ENCODE peak calls at places on chromosomes 16 and 17, in seven cellular contexts. Q, E, V, G, U, F and R are unnamed samples.
A peak's percentile ranks its signal among the peaks of the same experiment; 100 is the strongest.

GRCh38 chr16:71406316-71406715 is 35.5 kb downstream of the TLE7 start:
- DNase-seq in Q (no peak), F (no peak), G (no peak), E (no peak), U (no peak), V (no peak), R (no peak)

GRCh38 chr16:48609453-48610023 is 442 bp downstream of the N4BP1 start:
- DNase-seq in V (peak; percentile 80), F (peak; percentile 74), G (peak; percentile 75), U (peak; percentile 33), Q (peak; percentile 29), E (peak; percentile 67), R (peak; percentile 64)

GRCh38 chr17:79813826-79814623 is 17.1 kb upstream of the CBX8 start:
- DNase-seq in Q (no peak), V (peak; percentile 62), F (no peak), G (no peak), E (no peak), U (no peak), R (no peak)

GRCh38 chr16:85061566-85061965 is 34.0 kb downstream of the KIAA0513 start:
- DNase-seq in V (no peak), E (no peak), Q (no peak), G (no peak), F (peak; percentile 57), U (no peak), R (no peak)

GRCh38 chr16:86874141-86874540 is 295.8 kb downstream of the FOXL1 start:
- DNase-seq in V (peak; percentile 55), F (no peak), E (peak; percentile 60), U (no peak), G (peak; percentile 54), Q (peak; percentile 36), R (peak; percentile 41)

GRCh38 chr16:53282975-53283946 is 151.0 kb upstream of the RBL2 start:
- DNase-seq in E (no peak), F (no peak), V (no peak), G (no peak), Q (peak; percentile 47), U (no peak), R (no peak)

GRCh38 chr16:67954421-67955196 is 10.7 kb upstream of the LCAT start:
- DNase-seq in Q (no peak), E (no peak), U (no peak), F (no peak), G (no peak), V (no peak), R (no peak)

GRCh38 chr16:75333770-75334169 is 82.3 kb upstream of the BCAR1 start:
- DNase-seq in U (no peak), E (no peak), G (no peak), F (no peak), V (no peak), Q (no peak), R (no peak)

GRCh38 chr16:75151798-75152197 is 3.5 kb downstream of the ZFP1 start:
- DNase-seq in Q (no peak), F (no peak), V (no peak), U (no peak), E (no peak), G (no peak), R (no peak)

GRCh38 chr16:72210072-72210471 is 38.1 kb upstream of the PMFBP1 start:
- DNase-seq in E (no peak), V (no peak), Q (no peak), G (no peak), F (no peak), U (no peak), R (no peak)

GRCh38 chr16:14109782-14110727 is 38.9 kb downstream of the MRTFB start:
- DNase-seq in G (no peak), Q (no peak), E (no peak), U (no peak), V (no peak), F (no peak), R (no peak)

GRCh38 chr17:57609125-57609877 is 135.8 kb downstream of the CCDC182 start:
- DNase-seq in E (no peak), F (no peak), G (no peak), V (no peak), U (no peak), Q (no peak), R (no peak)

GRCh38 chr17:45138911-45139532 is 3.5 kb downstream of the ACBD4 start:
- DNase-seq in U (no peak), G (no peak), Q (no peak), F (peak; percentile 13), E (no peak), V (no peak), R (peak; percentile 86)

GRCh38 chr17:2828396-2829038 is 32.3 kb downstream of the RAP1GAP2 start:
- DNase-seq in Q (peak; percentile 53), G (peak; percentile 92), U (peak; percentile 56), E (peak; percentile 89), V (peak; percentile 88), F (peak; percentile 70), R (peak; percentile 87)

GRCh38 chr17:42535400-42536047 is 517 bp upstream of the NAGLU start:
- DNase-seq in E (no peak), G (no peak), U (no peak), F (no peak), V (no peak), Q (no peak), R (no peak)

GRCh38 chr17:61416540-61417363 is 17.1 kb downstream of the TBX2 start:
- DNase-seq in E (peak; percentile 78), Q (peak; percentile 95), F (peak; percentile 90), G (peak; percentile 89), U (no peak), V (peak; percentile 87), R (peak; percentile 99)

GRCh38 chr16:10988164-10988803 is 43.9 kb downstream of the CLEC16A start:
- DNase-seq in F (no peak), V (peak; percentile 57), G (peak; percentile 58), U (no peak), E (peak; percentile 91), Q (no peak), R (peak; percentile 19)

GRCh38 chr16:11575223-11575589 is 11.5 kb downstream of the LITAF start:
- DNase-seq in G (no peak), E (no peak), F (peak; percentile 11), Q (no peak), V (peak; percentile 19), U (no peak), R (no peak)